ENCODE peak calls at places on chromosomes 2 and 18, in nine cellular contexts. E is heart left ventricle, S is fibroblast of villous mesenchyme, V is AG10803, C is astrocyte of the cerebellum, I is thyroid gland, B is upper lobe of right lung, W is left lung, O is colonic mucosa. J is an unnamed sample.

GRCh38 chr2:10475811-10476660 is 27.9 kb upstream of the ODC1 start:
- DNase-seq in E (no peak), S (no peak), V (no peak), W (peak), C (no peak), B (peak), I (no peak), O (no peak), J (no peak)

GRCh38 chr2:200042102-200042735 is 86.8 kb downstream of the MAIP1 start:
- DNase-seq in W (no peak), S (peak), B (no peak), I (no peak), E (no peak), V (peak), O (no peak), C (peak), J (no peak)

GRCh38 chr2:220856486-220856885 is 715.6 kb downstream of the EPHA4 start:
- DNase-seq in W (no peak), O (no peak), E (no peak), V (no peak), C (no peak), S (no peak), I (no peak), B (no peak), J (no peak)

GRCh38 chr2:137228566-137228965 is 463.2 kb downstream of the THSD7B start:
- DNase-seq in W (no peak), S (peak), O (no peak), E (no peak), I (no peak), V (peak), B (no peak), C (no peak), J (peak)

GRCh38 chr2:156331572-156332451 is 709 bp downstream of the NR4A2 start:
- DNase-seq in W (peak), C (no peak), B (peak), S (peak), E (peak), I (peak), O (peak), V (peak), J (peak)

GRCh38 chr2:44267269-44268258 is 7.7 kb upstream of the SLC3A1 start:
- DNase-seq in I (no peak), C (peak), E (no peak), W (no peak), S (no peak), O (no peak), B (no peak), V (peak), J (no peak)

GRCh38 chr18:79366177-79367094 is 29.3 kb upstream of the NFATC1 start:
- DNase-seq in O (no peak), W (no peak), I (no peak), C (peak), E (peak), B (no peak), S (peak), V (peak), J (no peak)

GRCh38 chr2:44793322-44793870 is 148.1 kb upstream of the SIX3 start:
- DNase-seq in I (no peak), C (peak), E (no peak), O (no peak), V (peak), B (no peak), W (no peak), S (peak), J (peak)

GRCh38 chr2:27264753-27265535 is 2.1 kb upstream of the SLC30A3 start:
- DNase-seq in W (peak), E (peak), S (peak), B (peak), C (no peak), O (peak), I (peak), V (no peak), J (no peak)

GRCh38 chr2:183072177-183072576 is 6.4 kb upstream of the DUSP19 start:
- DNase-seq in C (no peak), O (no peak), S (no peak), V (no peak), E (no peak), B (no peak), W (no peak), I (no peak), J (no peak)

GRCh38 chr2:175373001-175373727 is 191.7 kb upstream of the ATP5MC3 start:
- DNase-seq in I (no peak), B (no peak), W (no peak), V (peak), O (no peak), S (peak), E (no peak), C (peak), J (no peak)

GRCh38 chr2:112243233-112243632 is 11.6 kb downstream of the ZC3H8 start:
- DNase-seq in I (no peak), W (no peak), V (no peak), S (no peak), C (no peak), B (no peak), O (no peak), E (no peak), J (no peak)

GRCh38 chr2:219468410-219469185 is 30.1 kb upstream of the GMPPA start:
- DNase-seq in O (no peak), S (no peak), B (no peak), C (no peak), E (no peak), V (no peak), W (no peak), I (no peak), J (no peak)

GRCh38 chr2:108492364-108492763 is 41.9 kb upstream of the LIMS1 start:
- DNase-seq in V (peak), B (no peak), I (no peak), C (peak), O (no peak), W (no peak), S (peak), E (no peak), J (peak)

GRCh38 chr2:20465716-20466391 is 19.0 kb downstream of the RHOB start:
- DNase-seq in S (no peak), C (no peak), V (no peak), W (peak), B (peak), I (peak), E (no peak), O (no peak), J (no peak)

GRCh38 chr2:40421643-40422297 is 30.1 kb downstream of the SLC8A1 start:
- DNase-seq in W (no peak), V (no peak), C (no peak), B (no peak), I (no peak), O (no peak), E (no peak), S (no peak), J (no peak)

GRCh38 chr2:32008811-32009478 is 1.9 kb downstream of the MEMO1 start:
- DNase-seq in C (no peak), W (no peak), S (peak), I (peak), E (no peak), V (peak), B (no peak), O (peak), J (peak)

GRCh38 chr2:239151201-239152131 is 249.4 kb downstream of the HDAC4 start:
- DNase-seq in W (peak), O (no peak), I (no peak), C (no peak), B (peak), V (no peak), S (peak), E (no peak), J (no peak)

GRCh38 chr2:233990261-233990798 is 60.2 kb upstream of the SPP2 start:
- DNase-seq in S (no peak), O (no peak), V (no peak), B (no peak), C (no peak), W (no peak), I (no peak), E (no peak), J (no peak)

GRCh38 chr2:64348386-64349142 is 105.4 kb upstream of the LGALSL start:
- DNase-seq in V (peak), S (no peak), I (no peak), E (no peak), O (no peak), W (no peak), B (no peak), C (no peak), J (no peak)

GRCh38 chr18:34225218-34225553 is 473 bp upstream of the NOL4 start:
- DNase-seq in C (no peak), W (no peak), S (no peak), B (no peak), I (no peak), V (no peak), E (no peak), O (no peak), J (no peak)

GRCh38 chr2:197286805-197287595 is 23.6 kb downstream of the ANKRD44 start:
- DNase-seq in V (peak), I (peak), W (peak), C (peak), E (no peak), S (peak), O (peak), B (no peak), J (peak)

GRCh38 chr2:134218928-134219707 is 34.8 kb upstream of the MGAT5 start:
- DNase-seq in O (peak), W (no peak), C (no peak), E (no peak), S (no peak), I (no peak), B (peak), V (no peak), J (no peak)

GRCh38 chr2:176753205-176753604 is 459.4 kb upstream of the HNRNPA3 start:
- DNase-seq in V (no peak), S (no peak), O (no peak), B (no peak), C (no peak), E (no peak), W (no peak), I (no peak), J (no peak)

GRCh38 chr2:228048838-228049490 is 132.5 kb downstream of the SPHKAP start:
- DNase-seq in C (peak), B (no peak), O (peak), S (peak), V (peak), W (peak), I (peak), E (no peak), J (peak)
- TF ChIP-seq CTCF in C (peak), B (peak), O (no peak), S (peak), V (peak), W (peak), I (peak), E (peak), J (peak)

GRCh38 chr18:63099026-63099840 is 220.3 kb downstream of the BCL2 start:
- DNase-seq in I (no peak), E (no peak), W (no peak), B (no peak), O (no peak), C (no peak), S (no peak), V (no peak), J (no peak)

GRCh38 chr18:63099848-63100625 is 219.5 kb downstream of the BCL2 start:
- DNase-seq in W (peak), E (peak), C (no peak), V (no peak), S (no peak), B (no peak), I (peak), O (peak), J (no peak)

GRCh38 chr18:63100626-63100900 is 219.0 kb downstream of the BCL2 start:
- DNase-seq in B (no peak), V (no peak), C (no peak), S (no peak), E (no peak), O (no peak), W (no peak), I (no peak), J (no peak)

GRCh38 chr18:63102941-63103744 is 216.4 kb downstream of the BCL2 start:
- DNase-seq in I (no peak), B (no peak), O (no peak), V (no peak), E (no peak), W (no peak), S (no peak), C (no peak), J (no peak)

DNA sequence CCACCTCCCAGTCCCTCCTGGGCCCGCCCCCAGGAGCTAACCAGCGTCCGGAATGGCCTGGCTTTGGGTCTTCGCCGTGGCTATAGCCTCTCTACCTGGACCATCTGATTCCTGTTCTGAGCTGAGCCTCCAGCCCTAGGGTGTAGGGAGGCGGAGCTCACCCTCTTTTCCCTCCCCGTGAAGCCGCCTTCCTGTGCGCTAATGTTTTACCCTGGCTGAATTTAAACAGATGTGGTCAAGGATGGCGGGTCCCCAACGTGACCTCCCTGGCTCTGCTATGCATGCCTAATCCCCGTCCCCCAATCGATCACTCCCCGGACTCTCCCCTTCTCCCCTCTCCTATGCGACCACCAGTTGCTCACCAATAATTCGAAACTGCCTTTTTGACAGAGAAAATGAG is 217.8 kb downstream of the BCL2 start:
- DNase-seq in I (no peak), S (no peak), B (no peak), V (no peak), W (no peak), O (no peak), C (no peak), E (no peak), J (no peak)
- TF ChIP-seq CTCF in I (no peak), S (no peak), B (no peak), V (no peak), W (no peak), O (no peak), C (no peak), E (no peak), J (no peak)

DNA sequence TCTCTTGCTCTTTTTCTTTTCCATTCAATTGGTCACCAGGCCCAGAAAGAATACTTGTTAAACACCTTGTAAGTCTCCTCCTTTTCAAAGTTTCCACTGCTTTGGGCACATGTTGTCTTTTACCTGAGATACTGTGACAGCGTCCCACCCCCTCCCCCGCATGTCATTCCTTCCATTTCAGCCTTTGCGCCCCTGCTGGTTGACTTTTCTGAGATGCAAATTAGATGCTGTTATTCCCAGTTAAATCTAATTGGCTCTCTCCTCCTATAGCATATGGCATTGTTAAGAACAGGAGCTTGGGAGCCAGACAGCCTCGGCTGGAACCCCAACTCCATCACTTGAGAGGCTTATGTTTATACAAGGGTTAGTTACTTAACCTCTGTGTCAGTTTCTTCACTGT is 80.3 kb upstream of the GAREM1 start:
- DNase-seq in C (no peak), B (no peak), V (no peak), E (no peak), W (no peak), S (no peak), I (no peak), O (no peak), J (no peak)
- TF ChIP-seq CTCF in C (peak), B (no peak), V (no peak), E (no peak), W (no peak), S (peak), I (no peak), O (no peak), J (no peak)

GRCh38 chr2:241490444-241490760 is 18.0 kb downstream of the STK25 start:
- DNase-seq in E (no peak), O (no peak), I (no peak), S (peak), B (no peak), C (no peak), W (no peak), V (no peak), J (no peak)
- TF ChIP-seq CTCF in E (no peak), O (no peak), I (no peak), S (no peak), B (no peak), C (no peak), W (no peak), V (no peak), J (no peak)

GRCh38 chr2:105796791-105797190 is 52.1 kb downstream of the NCK2 start:
- DNase-seq in O (no peak), I (no peak), C (no peak), E (no peak), B (no peak), S (no peak), V (peak), W (no peak), J (no peak)
- TF ChIP-seq CTCF in O (no peak), I (no peak), C (no peak), E (no peak), B (no peak), S (no peak), V (no peak), W (no peak), J (no peak)

GRCh38 chr2:120512321-120512710 is 166.4 kb downstream of the INHBB start:
- DNase-seq in B (no peak), S (no peak), V (no peak), W (peak), O (no peak), E (no peak), C (no peak), I (no peak), J (no peak)

GRCh38 chr2:120516323-120517314 is 170.7 kb downstream of the INHBB start:
- DNase-seq in I (no peak), O (no peak), B (no peak), S (peak), E (no peak), W (peak), C (no peak), V (peak), J (no peak)

GRCh38 chr2:120513776-120514357 is 167.9 kb downstream of the INHBB start:
- DNase-seq in O (no peak), B (no peak), I (no peak), W (peak), E (no peak), V (no peak), C (no peak), S (no peak), J (no peak)

GRCh38 chr2:120515759-120516295 is 169.9 kb downstream of the INHBB start:
- DNase-seq in I (no peak), C (no peak), B (no peak), O (no peak), W (peak), S (no peak), E (no peak), V (no peak), J (no peak)

DNA sequence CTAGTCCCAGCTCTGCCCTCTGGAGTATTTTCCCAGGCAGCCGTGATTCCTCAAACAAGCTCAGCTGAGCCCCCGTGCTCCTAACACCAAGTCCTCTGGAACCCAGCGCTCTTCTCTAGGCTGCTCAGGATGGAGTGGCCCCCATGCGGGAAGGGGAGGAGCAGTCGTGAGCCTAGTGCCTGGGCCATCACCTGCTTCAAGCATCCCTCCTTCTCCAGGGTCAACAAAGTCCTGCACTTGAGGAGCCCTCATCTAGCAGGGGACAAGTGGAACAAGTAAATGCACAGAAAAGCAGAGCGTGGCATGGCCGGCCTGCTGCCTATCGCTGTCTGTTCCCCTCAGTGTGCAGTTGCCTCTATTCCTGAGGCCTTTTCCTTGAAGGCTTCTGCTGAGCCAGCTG is 168.6 kb downstream of the INHBB start:
- DNase-seq in W (peak), S (no peak), E (no peak), B (no peak), V (no peak), O (no peak), I (no peak), C (no peak), J (no peak)
- TF ChIP-seq CTCF in W (no peak), S (no peak), E (no peak), B (no peak), V (no peak), O (no peak), I (no peak), C (no peak), J (no peak)

DNA sequence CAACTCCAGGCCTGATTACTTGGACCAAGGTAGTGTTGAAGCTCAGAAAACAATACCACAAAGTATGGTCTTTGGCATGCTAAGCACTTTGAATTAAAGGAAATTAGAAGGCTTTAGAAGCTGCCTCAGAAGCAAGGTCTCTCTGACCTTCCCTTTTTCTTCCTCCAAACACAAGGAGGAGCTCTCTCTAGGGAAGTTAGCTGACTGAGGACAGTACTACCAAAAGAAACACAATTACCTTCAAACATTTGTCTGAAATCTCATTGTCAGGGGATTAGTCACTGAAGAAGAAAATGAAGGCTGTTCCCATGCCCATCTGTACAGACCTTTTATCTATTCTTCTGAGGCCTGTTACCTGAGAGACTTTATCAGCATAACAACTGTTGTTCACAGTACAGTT is 279.3 kb downstream of the CDH20 start:
- DNase-seq in V (no peak), S (no peak), E (no peak), W (no peak), B (no peak), C (no peak), O (no peak), I (no peak), J (no peak)
- TF ChIP-seq CTCF in V (peak), S (peak), E (no peak), W (no peak), B (peak), C (peak), O (no peak), I (peak), J (no peak)

DNA sequence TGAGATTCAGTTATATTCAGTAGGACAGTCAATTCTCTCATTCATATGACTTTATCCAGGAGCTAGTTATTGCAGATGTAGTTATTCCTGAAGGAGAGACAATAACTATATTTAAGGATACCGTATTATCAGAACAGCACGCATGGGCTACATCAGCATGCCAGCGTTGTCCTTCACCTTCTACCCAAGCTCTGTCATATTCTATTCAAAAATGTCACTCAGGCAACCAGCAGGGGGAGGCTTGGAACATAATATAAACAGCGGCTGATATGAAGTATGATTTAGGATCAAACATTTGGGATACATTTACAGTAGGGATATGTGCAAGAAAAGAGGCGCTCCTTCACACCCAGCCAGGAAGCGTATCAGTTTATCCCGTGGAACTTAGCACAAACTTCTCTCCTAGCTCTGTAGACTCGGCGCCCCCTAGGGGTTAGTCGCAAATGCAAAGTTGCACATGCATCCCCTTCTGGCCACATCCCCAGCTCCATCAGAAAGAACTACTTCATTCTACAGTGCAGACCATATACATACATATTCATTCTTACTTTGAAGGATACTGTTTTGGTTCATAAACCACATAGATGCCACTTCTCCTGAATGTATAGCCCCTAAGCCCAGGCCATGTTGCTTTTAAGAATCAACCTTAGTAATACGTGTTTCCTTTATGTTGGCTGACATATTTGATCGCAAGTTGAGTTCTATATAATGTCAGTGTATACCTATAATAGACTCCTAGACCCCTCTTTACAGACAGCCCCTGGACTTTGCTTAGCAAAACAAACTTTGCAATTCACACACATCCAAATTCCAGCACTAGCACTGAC is 759.4 kb downstream of the ADCYAP1 start:
- DNase-seq in E (peak), C (no peak), S (peak), B (peak), O (peak), I (peak), V (peak), W (peak), J (peak)
- TF ChIP-seq CTCF in E (peak), C (peak), S (peak), B (peak), O (no peak), I (peak), V (peak), W (peak), J (peak)

J was measured in MCF 10A.